ENCODE peak calls at places on chromosomes 13 and 19, in eight cellular contexts. One of them, this sample, is unnamed.

GRCh38 chr19:18842166-18842565 is 10.4 kb downstream of the UPF1 start:
- DNase-seq in fibroblast of lung: no peak
- DNase-seq in coronary artery: no peak
- DNase-seq in RWPE1: no peak
- DNase-seq in ascending aorta: no peak
- DNase-seq in astrocyte of the spinal cord: no peak
- DNase-seq in suprapubic skin: no peak
- DNase-seq in AG10803: no peak
- DNase-seq in this sample: no peak

GRCh38 chr19:42154471-42155323 is 22.5 kb upstream of the POU2F2 start:
- DNase-seq in coronary artery: no peak
- DNase-seq in AG10803: no peak
- DNase-seq in astrocyte of the spinal cord: no peak
- DNase-seq in suprapubic skin: no peak
- DNase-seq in RWPE1: no peak
- DNase-seq in ascending aorta: no peak
- DNase-seq in fibroblast of lung: no peak
- DNase-seq in this sample: no peak

GRCh38 chr13:85255978-85256377 is 543.2 kb downstream of the SLITRK6 start:
- DNase-seq in fibroblast of lung: no peak
- DNase-seq in AG10803: no peak
- DNase-seq in ascending aorta: no peak
- DNase-seq in astrocyte of the spinal cord: no peak
- DNase-seq in coronary artery: no peak
- DNase-seq in RWPE1: no peak
- DNase-seq in suprapubic skin: no peak
- DNase-seq in this sample: peak; percentile 38

GRCh38 chr13:113622791-113623490 is 35.1 kb downstream of the ATP4B start:
- DNase-seq in suprapubic skin: peak; percentile 67
- DNase-seq in coronary artery: no peak
- DNase-seq in ascending aorta: no peak
- DNase-seq in fibroblast of lung: no peak
- DNase-seq in AG10803: no peak
- DNase-seq in RWPE1: no peak
- DNase-seq in astrocyte of the spinal cord: no peak
- DNase-seq in this sample: no peak

GRCh38 chr19:14695471-14695870 is 5.6 kb downstream of the ZNF333 start:
- DNase-seq in fibroblast of lung: no peak
- DNase-seq in coronary artery: no peak
- DNase-seq in ascending aorta: no peak
- DNase-seq in suprapubic skin: no peak
- DNase-seq in astrocyte of the spinal cord: no peak
- DNase-seq in AG10803: no peak
- DNase-seq in RWPE1: no peak
- DNase-seq in this sample: no peak

GRCh38 chr13:37306778-37307544 is 201.5 kb upstream of the CSNK1A1L start:
- DNase-seq in coronary artery: no peak
- DNase-seq in RWPE1: peak; percentile 62
- DNase-seq in AG10803: peak; percentile 95
- DNase-seq in ascending aorta: no peak
- DNase-seq in suprapubic skin: no peak
- DNase-seq in astrocyte of the spinal cord: peak; percentile 98
- DNase-seq in fibroblast of lung: peak; percentile 93
- DNase-seq in this sample: peak; percentile 93

GRCh38 chr13:27631665-27632064 is 10.0 kb downstream of the POLR1D start:
- DNase-seq in ascending aorta: no peak
- DNase-seq in coronary artery: no peak
- DNase-seq in fibroblast of lung: no peak
- DNase-seq in astrocyte of the spinal cord: no peak
- DNase-seq in AG10803: no peak
- DNase-seq in RWPE1: no peak
- DNase-seq in suprapubic skin: no peak
- DNase-seq in this sample: no peak

GRCh38 chr13:76036176-76036575 is 400.0 kb downstream of the LMO7 start:
- DNase-seq in RWPE1: no peak
- DNase-seq in ascending aorta: no peak
- DNase-seq in AG10803: no peak
- DNase-seq in suprapubic skin: no peak
- DNase-seq in astrocyte of the spinal cord: peak; percentile 9
- DNase-seq in coronary artery: no peak
- DNase-seq in fibroblast of lung: no peak
- DNase-seq in this sample: peak; percentile 63

GRCh38 chr19:44608391-44608821 is 5.0 kb upstream of the IGSF23 start:
- DNase-seq in fibroblast of lung: peak; percentile 50
- DNase-seq in ascending aorta: no peak
- DNase-seq in AG10803: no peak
- DNase-seq in RWPE1: no peak
- DNase-seq in suprapubic skin: no peak
- DNase-seq in astrocyte of the spinal cord: peak; percentile 23
- DNase-seq in coronary artery: no peak
- DNase-seq in this sample: peak; percentile 55

GRCh38 chr19:794989-795658 is 2.1 kb upstream of the PTBP1 start:
- DNase-seq in astrocyte of the spinal cord: no peak
- DNase-seq in coronary artery: no peak
- DNase-seq in RWPE1: no peak
- DNase-seq in AG10803: no peak
- DNase-seq in ascending aorta: no peak
- DNase-seq in suprapubic skin: no peak
- DNase-seq in fibroblast of lung: no peak
- DNase-seq in this sample: no peak

GRCh38 chr13:112012004-112012704 is 54.8 kb upstream of the SOX1 start:
- DNase-seq in suprapubic skin: no peak
- DNase-seq in AG10803: no peak
- DNase-seq in ascending aorta: no peak
- DNase-seq in coronary artery: no peak
- DNase-seq in fibroblast of lung: no peak
- DNase-seq in RWPE1: no peak
- DNase-seq in astrocyte of the spinal cord: no peak
- DNase-seq in this sample: no peak

GRCh38 chr13:105982219-105982618 is 553.2 kb downstream of the EFNB2 start:
- DNase-seq in ascending aorta: no peak
- DNase-seq in fibroblast of lung: no peak
- DNase-seq in RWPE1: no peak
- DNase-seq in astrocyte of the spinal cord: no peak
- DNase-seq in suprapubic skin: no peak
- DNase-seq in coronary artery: no peak
- DNase-seq in AG10803: no peak
- DNase-seq in this sample: no peak

GRCh38 chr19:3692141-3693029 is 7.9 kb downstream of the PIP5K1C start:
- DNase-seq in astrocyte of the spinal cord: no peak
- DNase-seq in coronary artery: no peak
- DNase-seq in suprapubic skin: no peak
- DNase-seq in fibroblast of lung: no peak
- DNase-seq in ascending aorta: no peak
- DNase-seq in AG10803: no peak
- DNase-seq in RWPE1: no peak
- DNase-seq in this sample: no peak

GRCh38 chr19:18854982-18855381 is 23.2 kb downstream of the UPF1 start:
- DNase-seq in AG10803: no peak
- DNase-seq in suprapubic skin: no peak
- DNase-seq in fibroblast of lung: no peak
- DNase-seq in ascending aorta: no peak
- DNase-seq in RWPE1: no peak
- DNase-seq in coronary artery: no peak
- DNase-seq in astrocyte of the spinal cord: no peak
- DNase-seq in this sample: no peak

GRCh38 chr19:29590278-29590677 is 15.8 kb upstream of the POP4 start:
- DNase-seq in coronary artery: no peak
- DNase-seq in suprapubic skin: no peak
- DNase-seq in astrocyte of the spinal cord: no peak
- DNase-seq in AG10803: no peak
- DNase-seq in fibroblast of lung: no peak
- DNase-seq in ascending aorta: peak; percentile 40
- DNase-seq in RWPE1: no peak
- DNase-seq in this sample: no peak

GRCh38 chr19:43738780-43739211 is 16.0 kb downstream of the SMG9 start:
- DNase-seq in ascending aorta: no peak
- DNase-seq in astrocyte of the spinal cord: no peak
- DNase-seq in coronary artery: no peak
- DNase-seq in RWPE1: no peak
- DNase-seq in suprapubic skin: no peak
- DNase-seq in AG10803: no peak
- DNase-seq in fibroblast of lung: no peak
- DNase-seq in this sample: no peak

GRCh38 chr13:103203750-103204330 is 137.6 kb upstream of the SLC10A2 start:
- DNase-seq in RWPE1: no peak
- DNase-seq in astrocyte of the spinal cord: no peak
- DNase-seq in ascending aorta: no peak
- DNase-seq in fibroblast of lung: no peak
- DNase-seq in coronary artery: no peak
- DNase-seq in suprapubic skin: no peak
- DNase-seq in AG10803: no peak
- DNase-seq in this sample: no peak

GRCh38 chr19:54199401-54199800 is 1.3 kb upstream of the RPS9 start:
- DNase-seq in suprapubic skin: no peak
- DNase-seq in coronary artery: no peak
- DNase-seq in RWPE1: no peak
- DNase-seq in astrocyte of the spinal cord: no peak
- DNase-seq in fibroblast of lung: no peak
- DNase-seq in ascending aorta: no peak
- DNase-seq in AG10803: no peak
- DNase-seq in this sample: no peak

GRCh38 chr13:30880151-30880551 is 25.9 kb upstream of the MEDAG start:
- DNase-seq in suprapubic skin: no peak
- DNase-seq in astrocyte of the spinal cord: peak; percentile 60
- DNase-seq in ascending aorta: no peak
- DNase-seq in RWPE1: no peak
- DNase-seq in coronary artery: peak; percentile 53
- DNase-seq in AG10803: peak; percentile 71
- DNase-seq in fibroblast of lung: peak; percentile 76
- DNase-seq in this sample: no peak

GRCh38 chr19:335486-336066 is 9.0 kb downstream of the MIER2 start:
- DNase-seq in coronary artery: no peak
- DNase-seq in astrocyte of the spinal cord: no peak
- DNase-seq in ascending aorta: no peak
- DNase-seq in RWPE1: no peak
- DNase-seq in fibroblast of lung: no peak
- DNase-seq in AG10803: no peak
- DNase-seq in suprapubic skin: no peak
- DNase-seq in this sample: no peak

GRCh38 chr13:33340631-33341030 is 55.1 kb upstream of the STARD13 start:
- DNase-seq in coronary artery: no peak
- DNase-seq in ascending aorta: no peak
- DNase-seq in suprapubic skin: no peak
- DNase-seq in astrocyte of the spinal cord: no peak
- DNase-seq in fibroblast of lung: peak; percentile 58
- DNase-seq in RWPE1: no peak
- DNase-seq in AG10803: peak; percentile 60
- DNase-seq in this sample: peak; percentile 66

GRCh38 chr19:52946322-52947310 is 16.1 kb downstream of the ZNF816 start:
- DNase-seq in AG10803: no peak
- DNase-seq in fibroblast of lung: no peak
- DNase-seq in astrocyte of the spinal cord: peak; percentile 17
- DNase-seq in coronary artery: no peak
- DNase-seq in ascending aorta: no peak
- DNase-seq in RWPE1: no peak
- DNase-seq in suprapubic skin: peak; percentile 72
- DNase-seq in this sample: no peak

DNA sequence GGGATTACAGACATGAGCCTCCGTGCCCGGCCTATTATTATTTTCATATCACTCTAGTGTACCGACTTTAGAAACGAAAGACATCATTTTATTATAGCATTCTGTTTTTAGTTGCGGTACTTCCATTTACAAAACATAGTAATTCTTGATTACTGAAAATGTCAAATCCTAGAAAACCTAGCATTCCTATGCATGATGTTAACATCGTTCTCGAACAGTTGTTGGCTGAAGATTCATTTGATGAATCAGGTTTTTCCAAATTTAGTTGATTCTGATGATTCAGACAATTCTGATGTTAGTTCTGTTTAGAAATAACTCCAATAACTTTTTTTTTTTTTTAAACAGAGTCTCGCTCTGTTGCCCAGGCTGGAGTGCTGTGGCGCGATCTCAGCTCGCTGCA is 11.5 kb upstream of the MTRF1 start:
- DNase-seq in astrocyte of the spinal cord: no peak
- DNase-seq in RWPE1: no peak
- DNase-seq in coronary artery: no peak
- DNase-seq in ascending aorta: no peak
- DNase-seq in fibroblast of lung: no peak
- DNase-seq in AG10803: peak; percentile 29
- DNase-seq in suprapubic skin: no peak
- DNase-seq in this sample: no peak
- TF ChIP-seq CTCF in astrocyte of the spinal cord: no peak
- TF ChIP-seq CTCF in RWPE1: no peak
- TF ChIP-seq CTCF in coronary artery: no peak
- TF ChIP-seq CTCF in ascending aorta: no peak
- TF ChIP-seq CTCF in fibroblast of lung: no peak
- TF ChIP-seq CTCF in AG10803: no peak
- TF ChIP-seq CTCF in suprapubic skin: no peak
- TF ChIP-seq CTCF in this sample: no peak

DNA sequence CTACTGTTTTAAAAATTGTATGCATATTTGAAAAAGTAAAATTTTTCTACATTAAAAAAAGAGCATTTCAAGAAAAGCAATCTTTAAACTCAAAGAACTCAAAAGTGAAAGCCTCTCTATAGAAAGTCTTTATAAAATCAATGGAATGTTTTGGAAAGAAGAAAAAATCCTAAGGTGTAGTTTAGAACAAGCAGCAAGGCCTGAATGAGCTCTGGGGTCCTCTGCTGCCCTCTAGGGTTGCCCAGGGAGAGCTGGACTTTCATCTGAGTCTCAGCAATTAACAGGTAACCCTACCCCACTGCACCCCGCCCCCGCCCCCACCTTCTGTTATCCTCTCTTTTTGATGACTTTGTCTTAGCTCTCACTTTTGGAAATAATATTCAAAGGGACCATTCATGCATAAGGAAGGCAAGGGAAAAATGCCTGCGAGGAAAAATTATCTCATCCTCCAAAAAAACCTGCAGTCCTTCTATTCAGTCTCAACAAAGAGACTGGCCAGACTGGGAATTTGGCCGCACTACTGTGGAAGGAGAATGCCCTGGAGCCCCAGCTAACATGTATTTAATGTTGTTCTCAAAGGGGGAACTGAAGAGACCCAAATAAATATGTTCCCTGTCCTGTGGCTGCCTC is 24.1 kb downstream of the SLC25A30 start:
- DNase-seq in fibroblast of lung: peak; percentile 56
- DNase-seq in coronary artery: peak; percentile 36
- DNase-seq in AG10803: peak; percentile 56
- DNase-seq in RWPE1: peak; percentile 80
- DNase-seq in ascending aorta: peak; percentile 65
- DNase-seq in astrocyte of the spinal cord: peak; percentile 64
- DNase-seq in suprapubic skin: no peak
- DNase-seq in this sample: peak; percentile 67
- TF ChIP-seq CTCF in fibroblast of lung: peak; percentile 68
- TF ChIP-seq CTCF in coronary artery: peak; percentile 40
- TF ChIP-seq CTCF in AG10803: peak; percentile 79
- TF ChIP-seq CTCF in RWPE1: peak; percentile 88
- TF ChIP-seq CTCF in ascending aorta: peak; percentile 53
- TF ChIP-seq CTCF in astrocyte of the spinal cord: peak; percentile 84
- TF ChIP-seq CTCF in suprapubic skin: peak; percentile 50
- TF ChIP-seq CTCF in this sample: peak; percentile 74

GRCh38 chr13:101149735-101150380 is 266.4 kb downstream of the NALCN start:
- DNase-seq in coronary artery: no peak
- DNase-seq in astrocyte of the spinal cord: peak; percentile 51
- DNase-seq in fibroblast of lung: peak; percentile 71
- DNase-seq in RWPE1: no peak
- DNase-seq in AG10803: peak; percentile 77
- DNase-seq in suprapubic skin: no peak
- DNase-seq in ascending aorta: no peak
- DNase-seq in this sample: peak; percentile 60
- TF ChIP-seq CTCF in coronary artery: no peak
- TF ChIP-seq CTCF in astrocyte of the spinal cord: peak; percentile 44
- TF ChIP-seq CTCF in fibroblast of lung: peak; percentile 39
- TF ChIP-seq CTCF in RWPE1: no peak
- TF ChIP-seq CTCF in AG10803: peak; percentile 53
- TF ChIP-seq CTCF in suprapubic skin: no peak
- TF ChIP-seq CTCF in ascending aorta: peak; percentile 13
- TF ChIP-seq CTCF in this sample: peak; percentile 28

GRCh38 chr13:42836930-42837329 is 55.5 kb downstream of the FAM216B start:
- DNase-seq in AG10803: peak; percentile 74
- DNase-seq in fibroblast of lung: peak; percentile 89
- DNase-seq in RWPE1: no peak
- DNase-seq in suprapubic skin: no peak
- DNase-seq in coronary artery: no peak
- DNase-seq in astrocyte of the spinal cord: peak; percentile 73
- DNase-seq in ascending aorta: no peak
- DNase-seq in this sample: peak; percentile 78
- TF ChIP-seq CTCF in AG10803: peak; percentile 47
- TF ChIP-seq CTCF in fibroblast of lung: peak; percentile 34
- TF ChIP-seq CTCF in RWPE1: peak; percentile 8
- TF ChIP-seq CTCF in suprapubic skin: no peak
- TF ChIP-seq CTCF in coronary artery: no peak
- TF ChIP-seq CTCF in astrocyte of the spinal cord: peak; percentile 47
- TF ChIP-seq CTCF in ascending aorta: no peak
- TF ChIP-seq CTCF in this sample: peak; percentile 59